ENCODE peak calls at places on chromosomes 2 and 18, in eight cellular contexts. One of them, this sample, is unnamed.
A peak's percentile ranks its signal among the peaks of the same experiment; 100 is the strongest.

GRCh38 chr18:35588995-35589394 is 7.5 kb downstream of the GALNT1 start:
- DNase-seq in fibroblast of lung: no peak
- DNase-seq in colonic mucosa: no peak
- DNase-seq in DND-41: no peak
- DNase-seq in Panc1: no peak
- DNase-seq in psoas muscle: no peak
- DNase-seq in IMR-90: no peak
- DNase-seq in left lung: no peak
- DNase-seq in this sample: no peak

GRCh38 chr18:79400591-79401381 is 5.1 kb downstream of the NFATC1 start:
- DNase-seq in fibroblast of lung: no peak
- DNase-seq in colonic mucosa: no peak
- DNase-seq in DND-41: peak; percentile 59
- DNase-seq in Panc1: no peak
- DNase-seq in psoas muscle: peak; percentile 45
- DNase-seq in IMR-90: no peak
- DNase-seq in left lung: peak; percentile 32
- DNase-seq in this sample: peak; percentile 51

GRCh38 chr2:237214281-237214680 is 128.6 kb downstream of the COPS8 start:
- DNase-seq in fibroblast of lung: no peak
- DNase-seq in colonic mucosa: no peak
- DNase-seq in DND-41: no peak
- DNase-seq in Panc1: no peak
- DNase-seq in psoas muscle: no peak
- DNase-seq in IMR-90: peak; percentile 44
- DNase-seq in left lung: no peak
- DNase-seq in this sample: no peak

GRCh38 chr2:180289627-180290026 is 282.5 kb upstream of the CWC22 start:
- DNase-seq in fibroblast of lung: no peak
- DNase-seq in colonic mucosa: no peak
- DNase-seq in DND-41: no peak
- DNase-seq in Panc1: peak; percentile 22
- DNase-seq in psoas muscle: no peak
- DNase-seq in IMR-90: no peak
- DNase-seq in left lung: no peak
- DNase-seq in this sample: no peak

GRCh38 chr18:73679941-73680700 is 467.5 kb downstream of the FBXO15 start:
- DNase-seq in fibroblast of lung: no peak
- DNase-seq in colonic mucosa: no peak
- DNase-seq in DND-41: peak; percentile 19
- DNase-seq in Panc1: no peak
- DNase-seq in psoas muscle: no peak
- DNase-seq in IMR-90: peak; percentile 50
- DNase-seq in left lung: no peak
- DNase-seq in this sample: no peak

GRCh38 chr2:142834003-142834402 is 43.5 kb upstream of the KYNU start:
- DNase-seq in fibroblast of lung: peak; percentile 61
- DNase-seq in colonic mucosa: no peak
- DNase-seq in DND-41: no peak
- DNase-seq in Panc1: no peak
- DNase-seq in psoas muscle: no peak
- DNase-seq in IMR-90: peak; percentile 64
- DNase-seq in left lung: no peak
- DNase-seq in this sample: no peak

GRCh38 chr2:233419626-233420431 is 65.5 kb downstream of the DGKD start:
- DNase-seq in fibroblast of lung: peak; percentile 77
- DNase-seq in colonic mucosa: no peak
- DNase-seq in DND-41: no peak
- DNase-seq in Panc1: no peak
- DNase-seq in psoas muscle: no peak
- DNase-seq in IMR-90: peak; percentile 31
- DNase-seq in left lung: no peak
- DNase-seq in this sample: no peak

GRCh38 chr2:16365391-16365790 is 300.2 kb downstream of the CYRIA start:
- DNase-seq in fibroblast of lung: no peak
- DNase-seq in colonic mucosa: no peak
- DNase-seq in DND-41: no peak
- DNase-seq in Panc1: no peak
- DNase-seq in psoas muscle: no peak
- DNase-seq in IMR-90: no peak
- DNase-seq in left lung: no peak
- DNase-seq in this sample: no peak

GRCh38 chr2:40120957-40121356 is 330.9 kb downstream of the SLC8A1 start:
- DNase-seq in fibroblast of lung: no peak
- DNase-seq in colonic mucosa: no peak
- DNase-seq in DND-41: no peak
- DNase-seq in Panc1: no peak
- DNase-seq in psoas muscle: no peak
- DNase-seq in IMR-90: no peak
- DNase-seq in left lung: no peak
- DNase-seq in this sample: no peak

GRCh38 chr2:39667142-39667880 is 1.6 kb downstream of the TMEM178A start:
- DNase-seq in fibroblast of lung: no peak
- DNase-seq in colonic mucosa: no peak
- DNase-seq in DND-41: no peak
- DNase-seq in Panc1: no peak
- DNase-seq in psoas muscle: no peak
- DNase-seq in IMR-90: no peak
- DNase-seq in left lung: no peak
- DNase-seq in this sample: no peak

GRCh38 chr2:40401896-40402295 is 50.0 kb downstream of the SLC8A1 start:
- DNase-seq in fibroblast of lung: peak; percentile 86
- DNase-seq in colonic mucosa: no peak
- DNase-seq in DND-41: no peak
- DNase-seq in Panc1: peak; percentile 8
- DNase-seq in psoas muscle: no peak
- DNase-seq in IMR-90: peak; percentile 94
- DNase-seq in left lung: no peak
- DNase-seq in this sample: no peak

GRCh38 chr2:190123956-190124355 is 61.4 kb upstream of the MSTN start:
- DNase-seq in fibroblast of lung: no peak
- DNase-seq in colonic mucosa: no peak
- DNase-seq in DND-41: no peak
- DNase-seq in Panc1: no peak
- DNase-seq in psoas muscle: no peak
- DNase-seq in IMR-90: peak; percentile 83
- DNase-seq in left lung: no peak
- DNase-seq in this sample: no peak

GRCh38 chr2:20448246-20449046 is 1.6 kb downstream of the RHOB start:
- DNase-seq in fibroblast of lung: peak; percentile 41
- DNase-seq in colonic mucosa: no peak
- DNase-seq in DND-41: no peak
- DNase-seq in Panc1: no peak
- DNase-seq in psoas muscle: no peak
- DNase-seq in IMR-90: peak; percentile 19
- DNase-seq in left lung: peak; percentile 38
- DNase-seq in this sample: no peak

GRCh38 chr2:10939058-10939457 is 27.3 kb downstream of the KCNF1 start:
- DNase-seq in fibroblast of lung: no peak
- DNase-seq in colonic mucosa: no peak
- DNase-seq in DND-41: no peak
- DNase-seq in Panc1: no peak
- DNase-seq in psoas muscle: no peak
- DNase-seq in IMR-90: no peak
- DNase-seq in left lung: no peak
- DNase-seq in this sample: no peak

GRCh38 chr2:73107211-73107926 is 5.4 kb downstream of the RAB11FIP5 start:
- DNase-seq in fibroblast of lung: peak; percentile 60
- DNase-seq in colonic mucosa: no peak
- DNase-seq in DND-41: no peak
- DNase-seq in Panc1: no peak
- DNase-seq in psoas muscle: peak; percentile 53
- DNase-seq in IMR-90: no peak
- DNase-seq in left lung: no peak
- DNase-seq in this sample: no peak

GRCh38 chr2:200483729-200484198 is 26.1 kb downstream of the KCTD18 start:
- DNase-seq in fibroblast of lung: peak; percentile 44
- DNase-seq in colonic mucosa: peak; percentile 76
- DNase-seq in DND-41: peak; percentile 32
- DNase-seq in Panc1: peak; percentile 20
- DNase-seq in psoas muscle: no peak
- DNase-seq in IMR-90: peak; percentile 25
- DNase-seq in left lung: peak; percentile 69
- DNase-seq in this sample: peak; percentile 71

GRCh38 chr18:43596106-43596712 is 318.9 kb upstream of the SYT4 start:
- DNase-seq in fibroblast of lung: peak; percentile 54
- DNase-seq in colonic mucosa: no peak
- DNase-seq in DND-41: no peak
- DNase-seq in Panc1: peak; percentile 13
- DNase-seq in psoas muscle: no peak
- DNase-seq in IMR-90: peak; percentile 29
- DNase-seq in left lung: no peak
- DNase-seq in this sample: no peak

GRCh38 chr2:148812306-148812705 is 62.7 kb upstream of the KIF5C start:
- DNase-seq in fibroblast of lung: peak; percentile 55
- DNase-seq in colonic mucosa: no peak
- DNase-seq in DND-41: no peak
- DNase-seq in Panc1: no peak
- DNase-seq in psoas muscle: peak; percentile 35
- DNase-seq in IMR-90: peak; percentile 51
- DNase-seq in left lung: peak; percentile 48
- DNase-seq in this sample: no peak

GRCh38 chr2:196230051-196230450 is 58.7 kb upstream of the STK17B start:
- DNase-seq in fibroblast of lung: no peak
- DNase-seq in colonic mucosa: peak; percentile 31
- DNase-seq in DND-41: no peak
- DNase-seq in Panc1: no peak
- DNase-seq in psoas muscle: no peak
- DNase-seq in IMR-90: no peak
- DNase-seq in left lung: peak; percentile 58
- DNase-seq in this sample: peak; percentile 60
- H3K4me1 ChIP-seq in fibroblast of lung: peaks cover 6% of the 10 kb centered on the region
- H3K4me1 ChIP-seq in colonic mucosa: no peaks in the 10 kb centered on the region
- H3K4me1 ChIP-seq in DND-41: peaks cover 51% of the 10 kb centered on the region
- H3K4me1 ChIP-seq in Panc1: no peaks in the 10 kb centered on the region
- H3K4me1 ChIP-seq in psoas muscle: peaks cover 9% of the 10 kb centered on the region
- H3K4me1 ChIP-seq in IMR-90: peaks cover 5% of the 10 kb centered on the region
- H3K4me1 ChIP-seq in left lung: peaks cover 16% of the 10 kb centered on the region
- H3K4me1 ChIP-seq in this sample: peaks cover 42% of the 10 kb centered on the region

GRCh38 chr2:101308432-101309210 is at the start of gene RNF149:
- DNase-seq in fibroblast of lung: peak; percentile 92
- DNase-seq in colonic mucosa: peak; percentile 95
- DNase-seq in DND-41: peak; percentile 87
- DNase-seq in Panc1: peak; percentile 36
- DNase-seq in psoas muscle: peak; percentile 94
- DNase-seq in IMR-90: peak; percentile 86
- DNase-seq in left lung: peak; percentile 95
- DNase-seq in this sample: peak; percentile 97
- TF ChIP-seq CTCF in fibroblast of lung: no peak
- TF ChIP-seq CTCF in colonic mucosa: no peak
- TF ChIP-seq CTCF in DND-41: no peak
- TF ChIP-seq CTCF in Panc1: no peak
- TF ChIP-seq CTCF in psoas muscle: no peak
- TF ChIP-seq CTCF in IMR-90: no peak
- TF ChIP-seq CTCF in left lung: no peak
- TF ChIP-seq CTCF in this sample: no peak

GRCh38 chr2:219125886-219126270 is 34.7 kb downstream of the NHEJ1 start:
- DNase-seq in fibroblast of lung: peak; percentile 56
- DNase-seq in colonic mucosa: no peak
- DNase-seq in DND-41: no peak
- DNase-seq in Panc1: no peak
- DNase-seq in psoas muscle: no peak
- DNase-seq in IMR-90: no peak
- DNase-seq in left lung: no peak
- DNase-seq in this sample: no peak

GRCh38 chr2:219126555-219126954 is 34.1 kb downstream of the NHEJ1 start:
- DNase-seq in fibroblast of lung: no peak
- DNase-seq in colonic mucosa: peak; percentile 71
- DNase-seq in DND-41: no peak
- DNase-seq in Panc1: no peak
- DNase-seq in psoas muscle: no peak
- DNase-seq in IMR-90: no peak
- DNase-seq in left lung: no peak
- DNase-seq in this sample: no peak

GRCh38 chr2:219125225-219125885 is 35.3 kb downstream of the NHEJ1 start:
- DNase-seq in fibroblast of lung: peak; percentile 99
- DNase-seq in colonic mucosa: peak; percentile 83
- DNase-seq in DND-41: no peak
- DNase-seq in Panc1: no peak
- DNase-seq in psoas muscle: peak; percentile 63
- DNase-seq in IMR-90: peak; percentile 88
- DNase-seq in left lung: peak; percentile 81
- DNase-seq in this sample: peak; percentile 81

GRCh38 chr2:219128401-219128800 is 32.2 kb downstream of the NHEJ1 start:
- DNase-seq in fibroblast of lung: no peak
- DNase-seq in colonic mucosa: no peak
- DNase-seq in DND-41: no peak
- DNase-seq in Panc1: no peak
- DNase-seq in psoas muscle: no peak
- DNase-seq in IMR-90: no peak
- DNase-seq in left lung: no peak
- DNase-seq in this sample: no peak

DNA sequence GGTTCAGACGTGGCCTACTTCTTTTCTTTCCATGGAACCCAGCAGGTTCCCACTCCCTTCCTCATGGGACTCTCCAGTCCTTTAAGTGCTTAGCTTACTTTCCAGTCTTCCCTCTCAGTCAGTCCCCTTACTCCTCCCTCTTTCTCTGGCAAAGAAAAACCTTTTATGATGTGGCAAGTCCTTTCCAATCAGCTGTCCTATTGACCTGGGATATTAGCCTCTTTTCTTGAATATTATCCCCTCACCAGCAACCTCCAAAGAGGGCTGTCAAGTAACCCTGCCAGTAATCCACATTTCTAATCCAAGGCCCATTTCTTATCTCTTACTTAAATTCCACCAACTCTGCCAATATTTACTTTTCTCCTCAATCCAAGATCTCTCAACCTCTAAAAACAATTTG is 33.4 kb downstream of the NHEJ1 start:
- DNase-seq in fibroblast of lung: no peak
- DNase-seq in colonic mucosa: no peak
- DNase-seq in DND-41: no peak
- DNase-seq in Panc1: no peak
- DNase-seq in psoas muscle: no peak
- DNase-seq in IMR-90: no peak
- DNase-seq in left lung: no peak
- DNase-seq in this sample: no peak
- H3K4me1 ChIP-seq in fibroblast of lung: peaks cover 6% of the 10 kb centered on the region
- H3K4me1 ChIP-seq in colonic mucosa: peaks cover 10% of the 10 kb centered on the region
- H3K4me1 ChIP-seq in DND-41: no peaks in the 10 kb centered on the region
- H3K4me1 ChIP-seq in Panc1: peaks cover 5% of the 10 kb centered on the region
- H3K4me1 ChIP-seq in psoas muscle: peaks cover 4% of the 10 kb centered on the region
- H3K4me1 ChIP-seq in IMR-90: peaks cover 12% of the 10 kb centered on the region
- H3K4me1 ChIP-seq in left lung: peaks cover 13% of the 10 kb centered on the region
- H3K4me1 ChIP-seq in this sample: peaks cover 53% of the 10 kb centered on the region

DNA sequence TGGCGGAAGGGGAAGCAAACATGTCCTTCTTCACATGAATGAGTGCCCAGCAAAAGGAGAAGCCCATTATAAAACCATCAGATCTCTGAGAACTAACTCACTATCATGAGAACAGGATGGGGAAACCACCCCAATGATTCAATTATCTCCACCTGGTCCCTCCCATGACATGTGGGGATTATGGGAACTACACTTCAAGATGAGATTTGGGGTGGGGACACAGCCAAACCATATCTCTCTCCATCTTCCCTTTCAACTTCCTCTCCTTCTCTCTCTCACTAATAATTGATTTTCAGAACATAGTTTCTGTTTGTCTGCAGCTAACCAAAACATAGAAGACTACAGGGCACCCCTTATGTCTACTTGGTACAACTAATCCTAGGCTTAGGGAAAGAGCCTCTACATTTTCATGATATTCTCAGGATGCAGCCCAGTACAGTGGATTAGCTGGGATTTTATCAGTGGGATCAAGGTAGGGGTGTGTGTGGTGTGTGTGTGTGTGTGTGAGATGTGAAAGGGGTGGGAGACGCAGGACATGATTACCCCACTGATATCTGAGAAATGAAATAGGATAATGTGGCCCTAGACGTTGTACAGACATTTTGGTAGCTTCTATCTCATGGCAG is 2.8 kb upstream of the ATF2 start:
- DNase-seq in fibroblast of lung: no peak
- DNase-seq in colonic mucosa: no peak
- DNase-seq in DND-41: no peak
- DNase-seq in Panc1: no peak
- DNase-seq in psoas muscle: no peak
- DNase-seq in IMR-90: no peak
- DNase-seq in left lung: no peak
- DNase-seq in this sample: no peak
- TF ChIP-seq CTCF in fibroblast of lung: no peak
- TF ChIP-seq CTCF in colonic mucosa: no peak
- TF ChIP-seq CTCF in DND-41: no peak
- TF ChIP-seq CTCF in Panc1: no peak
- TF ChIP-seq CTCF in psoas muscle: no peak
- TF ChIP-seq CTCF in IMR-90: no peak
- TF ChIP-seq CTCF in left lung: no peak
- TF ChIP-seq CTCF in this sample: no peak

This sample was measured in lower lobe of right lung.